ENCODE peak calls at places on chromosome 9, in four cellular contexts. L, U, N and R are unnamed samples.

GRCh38 chr9:130806388-130806716 is 28.7 kb upstream of the ABL1 start:
- DNase-seq in U (no peak), N (no peak), L (no peak), R (no peak)

GRCh38 chr9:131419029-131419614 is 25.2 kb downstream of the PRRC2B start:
- DNase-seq in N (no peak), L (peak; percentile 60), U (no peak), R (no peak)

GRCh38 chr9:114852050-114852594 is 46.3 kb upstream of the TNFSF15 start:
- DNase-seq in N (no peak), U (no peak), L (peak; percentile 96), R (peak; percentile 79)

GRCh38 chr9:121447341-121447834 is 52.3 kb downstream of the GGTA1 start:
- DNase-seq in U (no peak), L (peak; percentile 89), N (no peak), R (peak; percentile 83)

GRCh38 chr9:133384736-133385321 is 8.7 kb downstream of the STKLD1 start:
- DNase-seq in N (no peak), U (no peak), L (no peak), R (no peak)

GRCh38 chr9:12972608-12973589 is 198.1 kb downstream of the LURAP1L start:
- DNase-seq in U (no peak), N (no peak), L (no peak), R (no peak)

GRCh38 chr9:98171176-98171925 is 21.1 kb downstream of the CORO2A start:
- DNase-seq in L (no peak), U (no peak), N (no peak), R (no peak)

GRCh38 chr9:108476574-108476973 is 379.2 kb downstream of the ACTL7B start:
- DNase-seq in U (no peak), L (no peak), N (no peak), R (peak; percentile 80)

GRCh38 chr9:77640741-77641580 is 7.2 kb downstream of the GNA14 start:
- DNase-seq in L (no peak), N (no peak), U (no peak), R (no peak)

GRCh38 chr9:22452415-22453010 is 5.9 kb downstream of the DMRTA1 start:
- DNase-seq in U (peak; percentile 40), N (peak; percentile 40), L (peak; percentile 26), R (peak; percentile 46)

GRCh38 chr9:120710110-120710981 is 3.9 kb downstream of the MEGF9 start:
- DNase-seq in U (peak; percentile 40), N (peak; percentile 35), L (peak; percentile 74), R (peak; percentile 67)

GRCh38 chr9:132141364-132141947 is 20.4 kb upstream of the NTNG2 start:
- DNase-seq in U (no peak), L (no peak), N (no peak), R (peak; percentile 10)

GRCh38 chr9:92180669-92181181 is 65.5 kb upstream of the SPTLC1 start:
- DNase-seq in N (no peak), U (no peak), L (peak; percentile 89), R (peak; percentile 58)

DNA sequence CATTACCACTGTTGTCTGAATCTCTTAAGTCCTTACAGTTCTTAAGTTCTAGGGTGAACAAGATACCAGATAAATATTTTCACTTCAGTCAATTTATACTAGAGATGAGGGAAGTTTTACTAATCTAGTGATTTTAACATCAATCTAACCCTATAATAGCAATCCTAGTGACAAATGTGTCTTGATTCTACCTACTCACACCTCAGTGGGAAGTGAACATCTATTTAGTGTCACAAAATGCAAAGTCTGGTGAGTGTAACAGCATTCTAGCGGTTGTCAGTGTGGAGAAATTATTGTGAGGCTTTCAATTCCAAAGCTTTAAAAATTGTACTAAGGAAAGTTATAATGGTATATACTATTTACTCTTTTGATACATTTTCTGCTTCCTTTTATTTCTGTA is 225.8 kb upstream of the CYLC2 start:
- DNase-seq in U (no peak), L (no peak), N (no peak), R (no peak)
- H3K4me3 ChIP-seq in U (no peak overlapping the region), L (no peak overlapping the region), N (no peak overlapping the region), R (no peak overlapping the region)

GRCh38 chr9:100098241-100098886 is 436 bp downstream of the ERP44 start:
- DNase-seq in N (peak; percentile 46), L (peak; percentile 35), U (peak; percentile 32), R (peak; percentile 55)

GRCh38 chr9:100100268-100100667 is 1.2 kb downstream of the INVS start:
- DNase-seq in L (no peak), N (no peak), U (no peak), R (no peak)

GRCh38 chr9:100101608-100102007 is 2.6 kb downstream of the INVS start:
- DNase-seq in L (no peak), U (no peak), N (no peak), R (no peak)

GRCh38 chr9:100099722-100100042 is 639 bp downstream of the INVS start:
- DNase-seq in N (no peak), L (no peak), U (no peak), R (no peak)

GRCh38 chr9:100098887-100099721 is at the start of the genes ERP44 and INVS:
- DNase-seq in N (peak; percentile 99), L (peak; percentile 99), U (peak; percentile 98), R (peak; percentile 98)
- TF ChIP-seq CTCF in N (peak; percentile 8), L (no peak), U (no peak), R (no peak)

GRCh38 chr9:127762111-127762676 is 16.3 kb downstream of the SH2D3C start:
- DNase-seq in N (no peak), U (no peak), L (no peak), R (no peak)
- H3K4me3 ChIP-seq in N (no peak overlapping the region), U (no peak overlapping the region), L (no peak overlapping the region), R (no peak overlapping the region)

GRCh38 chr9:135221576-135221950 is 134.1 kb downstream of the OLFM1 start:
- DNase-seq in L (no peak), U (no peak), N (no peak), R (no peak)

GRCh38 chr9:135222991-135223760 is 135.7 kb downstream of the OLFM1 start:
- DNase-seq in N (no peak), L (no peak), U (no peak), R (no peak)

GRCh38 chr9:135223831-135224230 is 136.4 kb downstream of the OLFM1 start:
- DNase-seq in U (no peak), N (no peak), L (no peak), R (no peak)

GRCh38 chr9:135220601-135221575 is 133.4 kb downstream of the OLFM1 start:
- DNase-seq in U (no peak), N (no peak), L (no peak), R (no peak)

GRCh38 chr9:135221951-135222631 is 134.6 kb downstream of the OLFM1 start:
- DNase-seq in N (no peak), U (no peak), L (no peak), R (no peak)
- TF ChIP-seq CTCF in N (no peak), U (no peak), L (no peak), R (no peak)